ENCODE peak calls at places on chromosomes 2 and 18, in seven cellular contexts. O is K562, S is cardiac muscle cell, W is left lung, E is pancreas, R is transverse colon, D is HepG2. X is an unnamed sample.

GRCh38 chr18:52869942-52870907 is 530.2 kb downstream of the DCC start:
- DNase-seq in O (no peak), S (no peak), W (no peak), E (peak; percentile 16), R (no peak), D (no peak), X (no peak)

GRCh38 chr2:68564426-68564825 is 79.0 kb upstream of the PROKR1 start:
- DNase-seq in O (peak; percentile 74), S (no peak), W (no peak), E (no peak), R (no peak), D (no peak), X (no peak)

GRCh38 chr2:24359129-24359528 is 1.2 kb downstream of the ITSN2 start:
- DNase-seq in O (no peak), S (no peak), W (no peak), E (no peak), R (no peak), D (no peak), X (no peak)

GRCh38 chr2:17539993-17540812 is at the start of gene VSNL1:
- DNase-seq in O (peak; percentile 30), S (peak; percentile 85), W (peak; percentile 86), E (peak; percentile 78), R (peak; percentile 86), D (peak; percentile 98), X (no peak)

GRCh38 chr18:76452357-76452756 is 42.7 kb downstream of the ZNF516 start:
- DNase-seq in O (no peak), S (no peak), W (no peak), E (no peak), R (no peak), D (no peak), X (no peak)

GRCh38 chr2:12432985-12433640 is 283.6 kb upstream of the TRIB2 start:
- DNase-seq in O (no peak), S (no peak), W (no peak), E (no peak), R (no peak), D (no peak), X (no peak)

GRCh38 chr2:186653511-186653910 is 40.3 kb upstream of the FAM171B start:
- DNase-seq in O (no peak), S (no peak), W (no peak), E (no peak), R (no peak), D (no peak), X (no peak)

GRCh38 chr18:72762505-72763122 is 105.2 kb downstream of the NETO1 start:
- DNase-seq in O (peak; percentile 12), S (peak; percentile 69), W (no peak), E (no peak), R (no peak), D (peak; percentile 62), X (no peak)

GRCh38 chr2:11729362-11730212 is 16.8 kb upstream of the LPIN1 start:
- DNase-seq in O (no peak), S (no peak), W (no peak), E (no peak), R (no peak), D (no peak), X (no peak)

GRCh38 chr18:12254820-12255511 is 805 bp downstream of the CIDEA start:
- DNase-seq in O (no peak), S (no peak), W (no peak), E (no peak), R (no peak), D (no peak), X (no peak)

GRCh38 chr2:158544998-158545397 is 88.2 kb downstream of the PKP4 start:
- DNase-seq in O (no peak), S (no peak), W (no peak), E (no peak), R (no peak), D (no peak), X (no peak)

GRCh38 chr2:119230219-119230618 is 6.6 kb downstream of the STEAP3 start:
- DNase-seq in O (no peak), S (no peak), W (no peak), E (no peak), R (no peak), D (no peak), X (no peak)
- H3K27ac ChIP-seq in O (no peak overlapping the region), S (no peak overlapping the region), W (no peak overlapping the region), E (no peak overlapping the region), R (no peak overlapping the region), D (no peak overlapping the region), X (no peak overlapping the region)

DNA sequence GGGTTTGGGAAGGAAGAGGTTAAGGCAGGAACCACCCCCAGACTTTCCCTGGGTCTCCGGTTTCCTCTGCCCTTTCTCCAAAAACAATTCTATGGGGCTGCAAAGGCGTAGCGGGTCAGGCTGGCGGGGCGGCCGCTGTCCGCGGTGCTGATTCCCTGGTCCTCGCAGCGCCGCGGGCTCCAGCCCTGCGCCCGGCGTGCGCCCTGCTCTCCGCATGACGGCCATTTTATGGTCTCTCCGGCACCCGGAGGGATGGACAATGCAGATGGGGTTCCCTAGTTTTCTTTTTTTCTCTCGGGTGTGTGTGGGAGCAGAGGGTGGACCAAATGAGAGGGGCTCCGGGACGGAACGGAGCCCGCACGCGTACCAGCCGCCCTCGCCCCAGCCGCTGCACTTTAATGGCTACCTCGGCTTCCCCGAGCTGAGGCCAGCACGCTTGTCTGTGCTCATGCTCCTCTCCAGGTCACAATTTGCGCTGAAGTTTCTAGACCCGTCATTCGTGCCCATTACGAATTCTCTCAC is 1.6 kb downstream of the ST8SIA3 start:
- DNase-seq in O (peak; percentile 54), S (peak; percentile 56), W (peak; percentile 71), E (peak; percentile 59), R (no peak), D (peak; percentile 2), X (no peak)
- H3K27me3 ChIP-seq in O (no peaks in the 10 kb centered on the region), S (peaks cover 54% of the 10 kb centered on the region), W (peaks cover 83% of the 10 kb centered on the region), E (no peaks in the 10 kb centered on the region), R (peaks cover 75% of the 10 kb centered on the region), D (peaks cover 16% of the 10 kb centered on the region), X (peaks cover 58% of the 10 kb centered on the region)

GRCh38 chr2:172451923-172452322 is 24.5 kb downstream of the ITGA6 start:
- DNase-seq in O (no peak), S (no peak), W (no peak), E (no peak), R (no peak), D (no peak), X (no peak)

GRCh38 chr2:172452845-172453244 is 25.5 kb downstream of the ITGA6 start:
- DNase-seq in O (no peak), S (no peak), W (no peak), E (no peak), R (no peak), D (no peak), X (no peak)

GRCh38 chr2:172447811-172448493 is 20.6 kb downstream of the ITGA6 start:
- DNase-seq in O (no peak), S (no peak), W (no peak), E (no peak), R (no peak), D (no peak), X (no peak)

GRCh38 chr2:172448544-172449267 is 21.3 kb downstream of the ITGA6 start:
- DNase-seq in O (no peak), S (no peak), W (no peak), E (no peak), R (peak; percentile 67), D (no peak), X (no peak)

DNA sequence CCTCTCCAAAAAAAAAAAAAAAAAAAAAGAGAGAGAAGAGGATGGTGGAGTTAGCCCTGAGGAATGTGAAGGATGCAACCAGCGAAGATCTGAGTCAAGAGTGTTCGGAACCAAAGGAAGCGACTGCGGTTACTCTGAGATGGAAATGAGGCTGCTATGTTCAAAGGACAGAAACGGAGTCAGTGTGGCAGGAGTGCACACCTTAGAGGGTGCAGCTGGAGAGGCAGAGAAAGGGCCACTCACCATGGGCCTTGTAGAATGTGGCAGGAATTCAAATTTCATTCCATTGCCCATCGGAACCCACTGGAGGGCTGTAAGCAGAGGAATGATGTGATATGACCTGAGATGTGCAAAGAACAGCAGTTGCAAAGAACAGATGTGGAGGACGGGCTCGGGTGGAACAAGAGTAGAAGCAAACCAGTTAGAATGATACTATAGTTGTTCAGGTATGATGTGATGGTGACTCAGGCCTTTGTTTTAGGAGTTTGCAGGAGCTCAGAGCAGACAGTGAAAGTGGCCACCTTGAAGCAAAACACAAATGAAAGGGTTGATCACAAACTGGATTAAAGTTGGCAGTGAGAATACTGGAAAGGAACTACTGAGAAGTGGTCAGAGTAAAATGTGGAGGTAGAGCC is 22.6 kb downstream of the ITGA6 start:
- DNase-seq in O (no peak), S (no peak), W (no peak), E (no peak), R (no peak), D (no peak), X (no peak)
- TF ChIP-seq CTCF in O (no peak), S (no peak), W (no peak), E (no peak), R (no peak), D (no peak), X (no peak)

DNA sequence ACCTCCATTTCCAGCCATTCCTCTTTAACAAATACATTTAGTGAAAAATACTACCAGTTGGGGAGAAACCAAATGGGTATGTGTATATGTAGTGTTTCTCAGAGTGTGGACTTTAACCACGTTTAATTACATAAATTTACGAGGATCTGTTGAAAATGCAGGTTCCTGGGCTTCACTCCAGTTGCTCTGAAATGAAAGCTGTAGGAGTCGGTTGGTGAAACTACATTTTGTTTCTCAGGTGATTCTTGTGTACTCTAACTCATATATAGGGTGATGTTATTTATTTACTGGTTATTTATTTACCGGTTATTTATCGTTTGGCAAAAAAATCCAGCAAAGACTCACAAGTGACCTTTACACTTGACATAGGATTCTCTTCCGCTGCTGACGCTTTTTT is 401 bp upstream of the TANK start:
- DNase-seq in O (no peak), S (no peak), W (no peak), E (no peak), R (no peak), D (no peak), X (no peak)
- H3K27ac ChIP-seq in O (peak overlapping the region; percentile 63), S (no peak overlapping the region), W (peak overlapping the region; percentile 98), E (peak overlapping the region; percentile 94), R (peak overlapping the region; percentile 95), D (peak overlapping the region; percentile 92), X (peak overlapping the region; percentile 45)

DNA sequence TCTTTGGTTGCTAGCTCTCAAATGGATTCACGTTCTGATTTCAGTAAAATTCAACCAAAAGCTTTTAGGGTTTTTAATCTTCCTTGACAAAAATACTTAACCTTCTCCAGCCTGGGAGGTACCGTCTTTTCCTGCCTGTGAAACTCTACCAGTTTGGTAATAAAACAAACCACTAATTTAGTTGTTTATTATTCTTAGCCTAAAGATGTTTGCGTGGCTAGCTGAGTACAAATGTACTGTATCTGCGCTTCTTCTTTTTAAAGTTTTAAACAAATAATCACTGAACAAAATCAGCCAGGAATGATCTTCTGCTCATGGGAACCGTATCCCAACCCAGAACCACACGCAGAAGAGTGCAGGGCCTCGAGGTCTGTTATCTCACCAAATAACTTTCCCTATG is 36.3 kb downstream of the BCL2 start:
- DNase-seq in O (no peak), S (no peak), W (no peak), E (no peak), R (no peak), D (no peak), X (no peak)
- H3K27me3 ChIP-seq in O (no peaks in the 10 kb centered on the region), S (no peaks in the 10 kb centered on the region), W (no peaks in the 10 kb centered on the region), E (no peaks in the 10 kb centered on the region), R (no peaks in the 10 kb centered on the region), D (peaks cover 16% of the 10 kb centered on the region), X (no peaks in the 10 kb centered on the region)

GRCh38 chr2:222693837-222694236 is 22.4 kb downstream of the MOGAT1 start:
- DNase-seq in O (no peak), S (peak; percentile 26), W (no peak), E (no peak), R (no peak), D (peak; percentile 63), X (no peak)
- TF ChIP-seq CTCF in O (no peak), S (peak; percentile 17), W (no peak), E (no peak), R (no peak), D (peak; percentile 79), X (no peak)

X was measured in CD4-positive, alpha-beta T cell.